ENCODE peak calls at places on chromosomes 6 and 20, in five cellular contexts. E is AG08396, D is Peyer's patch, S is ELR, A is occipital lobe. G is an unnamed sample.
A peak's percentile ranks its signal among the peaks of the same experiment; 100 is the strongest.

GRCh38 chr6:32194825-32195651 is 2.6 kb upstream of the GPSM3 start:
- DNase-seq in E (peak; percentile 47), D (no peak), A (no peak), S (peak; percentile 74), G (peak; percentile 64)

GRCh38 chr6:118324081-118324480 is 224.0 kb upstream of the PLN start:
- DNase-seq in S (no peak), D (no peak), E (no peak), A (no peak), G (no peak)

GRCh38 chr20:47456952-47457724 is 44.5 kb upstream of the NCOA3 start:
- DNase-seq in S (peak; percentile 81), A (no peak), D (no peak), E (peak; percentile 39), G (no peak)

GRCh38 chr20:32582659-32583580 is 2.2 kb downstream of the NOL4L start:
- DNase-seq in E (peak; percentile 58), A (no peak), D (peak; percentile 50), S (peak; percentile 34), G (no peak)

GRCh38 chr20:50743087-50743486 is 11.7 kb downstream of the PARD6B start:
- DNase-seq in E (no peak), D (no peak), A (no peak), S (no peak), G (no peak)

GRCh38 chr6:100730581-100730980 is 150.5 kb downstream of the ASCC3 start:
- DNase-seq in E (no peak), D (no peak), A (no peak), S (no peak), G (no peak)

GRCh38 chr6:4311976-4312860 is 176.8 kb upstream of the ECI2 start:
- DNase-seq in D (no peak), S (no peak), A (no peak), E (no peak), G (no peak)

GRCh38 chr20:43821795-43822194 is 92.9 kb upstream of the TOX2 start:
- DNase-seq in D (no peak), S (no peak), E (no peak), A (no peak), G (no peak)

GRCh38 chr6:34070315-34071110 is 75.4 kb downstream of the GRM4 start:
- DNase-seq in A (no peak), E (no peak), D (no peak), S (no peak), G (no peak)

GRCh38 chr6:142478117-142478516 is 176.3 kb downstream of the ADGRG6 start:
- DNase-seq in A (no peak), E (peak; percentile 20), D (no peak), S (peak; percentile 81), G (peak; percentile 19)

GRCh38 chr20:23446505-23446904 is 6.2 kb downstream of the CST11 start:
- DNase-seq in D (peak; percentile 65), S (peak; percentile 47), E (peak; percentile 26), A (no peak), G (peak; percentile 80)

GRCh38 chr6:42095776-42096541 is 45.6 kb downstream of the TAF8 start:
- DNase-seq in E (no peak), S (peak; percentile 13), D (no peak), A (no peak), G (no peak)

GRCh38 chr20:38787870-38788269 is 17.6 kb upstream of the PPP1R16B start:
- DNase-seq in S (no peak), D (no peak), E (no peak), A (no peak), G (no peak)

GRCh38 chr6:164108869-164109769 is 694.6 kb downstream of the QKI start:
- DNase-seq in S (peak; percentile 56), A (no peak), E (peak; percentile 53), D (no peak), G (no peak)

GRCh38 chr6:150409576-150410066 is 40.8 kb downstream of the IYD start:
- DNase-seq in A (no peak), E (no peak), S (no peak), D (peak; percentile 80), G (no peak)

GRCh38 chr6:28988536-28989415 is 16.3 kb downstream of the ZNF311 start:
- DNase-seq in A (no peak), D (peak; percentile 79), S (peak; percentile 53), E (peak; percentile 52), G (no peak)

GRCh38 chr6:72040106-72040505 is 153.8 kb downstream of the RIMS1 start:
- DNase-seq in A (no peak), D (no peak), S (no peak), E (no peak), G (no peak)

GRCh38 chr6:105879902-105880547 is 206.1 kb upstream of the PRDM1 start:
- DNase-seq in A (no peak), E (no peak), D (peak; percentile 70), S (no peak), G (no peak)

GRCh38 chr20:63732118-63733095 is 4.1 kb upstream of the LIME1 start:
- DNase-seq in E (no peak), D (no peak), S (no peak), A (no peak), G (no peak)

GRCh38 chr6:144055121-144055931 is 40.0 kb downstream of the SF3B5 start:
- DNase-seq in S (no peak), A (no peak), E (no peak), D (peak; percentile 63), G (no peak)

GRCh38 chr20:4592316-4593148 is 129.2 kb upstream of the PRND start:
- DNase-seq in D (peak; percentile 63), S (peak; percentile 55), E (peak; percentile 82), A (no peak), G (peak; percentile 42)

GRCh38 chr6:37242429-37243052 is 15.0 kb upstream of the TBC1D22B start:
- DNase-seq in S (peak; percentile 99), E (peak; percentile 75), D (peak; percentile 66), A (no peak), G (peak; percentile 76)